ENCODE peak calls at places on chromosomes 11 and 22, in ten cellular contexts. One of them, this sample, is unnamed.

GRCh38 chr11:14308114-14308896 is 50.7 kb downstream of the RRAS2 start:
- DNase-seq in cardiac muscle cell: peak; percentile 60
- DNase-seq in hepatocyte: peak; percentile 67
- DNase-seq in mammary epithelial cell: peak; percentile 32
- DNase-seq in small intestine: peak; percentile 52
- DNase-seq in CD4-positive, alpha-beta T cell: no peak
- DNase-seq in HCT116: peak; percentile 12
- DNase-seq in Peyer's patch: no peak
- DNase-seq in effector memory CD4-positive, alpha-beta T cell: no peak
- DNase-seq in GM23248: peak; percentile 74
- DNase-seq in this sample: no peak

GRCh38 chr22:30947821-30948454 is 20.6 kb downstream of the MORC2 start:
- DNase-seq in cardiac muscle cell: peak; percentile 56
- DNase-seq in hepatocyte: peak; percentile 70
- DNase-seq in mammary epithelial cell: peak; percentile 64
- DNase-seq in small intestine: peak; percentile 67
- DNase-seq in CD4-positive, alpha-beta T cell: no peak
- DNase-seq in HCT116: peak; percentile 16
- DNase-seq in Peyer's patch: no peak
- DNase-seq in effector memory CD4-positive, alpha-beta T cell: no peak
- DNase-seq in GM23248: peak; percentile 71
- DNase-seq in this sample: peak; percentile 37

GRCh38 chr11:1303973-1304372 is 5.5 kb downstream of the TOLLIP start:
- DNase-seq in cardiac muscle cell: no peak
- DNase-seq in hepatocyte: peak; percentile 18
- DNase-seq in mammary epithelial cell: no peak
- DNase-seq in small intestine: no peak
- DNase-seq in CD4-positive, alpha-beta T cell: no peak
- DNase-seq in HCT116: no peak
- DNase-seq in Peyer's patch: peak; percentile 15
- DNase-seq in effector memory CD4-positive, alpha-beta T cell: no peak
- DNase-seq in GM23248: no peak
- DNase-seq in this sample: no peak

GRCh38 chr11:63490551-63491239 is at the start of gene PLAAT5:
- DNase-seq in cardiac muscle cell: peak; percentile 50
- DNase-seq in hepatocyte: peak; percentile 55
- DNase-seq in mammary epithelial cell: no peak
- DNase-seq in small intestine: no peak
- DNase-seq in CD4-positive, alpha-beta T cell: no peak
- DNase-seq in HCT116: no peak
- DNase-seq in Peyer's patch: no peak
- DNase-seq in effector memory CD4-positive, alpha-beta T cell: no peak
- DNase-seq in GM23248: peak; percentile 25
- DNase-seq in this sample: peak; percentile 32

GRCh38 chr11:67252831-67253239 is 13.4 kb upstream of the GRK2 start:
- DNase-seq in cardiac muscle cell: peak; percentile 46
- DNase-seq in hepatocyte: no peak
- DNase-seq in mammary epithelial cell: peak; percentile 49
- DNase-seq in small intestine: peak; percentile 38
- DNase-seq in CD4-positive, alpha-beta T cell: no peak
- DNase-seq in HCT116: no peak
- DNase-seq in Peyer's patch: peak; percentile 14
- DNase-seq in effector memory CD4-positive, alpha-beta T cell: no peak
- DNase-seq in GM23248: peak; percentile 65
- DNase-seq in this sample: peak; percentile 55

GRCh38 chr11:74925281-74925680 is 23.6 kb downstream of the XRRA1 start:
- DNase-seq in cardiac muscle cell: no peak
- DNase-seq in hepatocyte: no peak
- DNase-seq in mammary epithelial cell: no peak
- DNase-seq in small intestine: no peak
- DNase-seq in CD4-positive, alpha-beta T cell: no peak
- DNase-seq in HCT116: no peak
- DNase-seq in Peyer's patch: no peak
- DNase-seq in effector memory CD4-positive, alpha-beta T cell: no peak
- DNase-seq in GM23248: peak; percentile 67
- DNase-seq in this sample: no peak

GRCh38 chr11:131849485-131849884 is 479.1 kb downstream of the NTM start:
- DNase-seq in cardiac muscle cell: no peak
- DNase-seq in hepatocyte: no peak
- DNase-seq in mammary epithelial cell: no peak
- DNase-seq in small intestine: no peak
- DNase-seq in CD4-positive, alpha-beta T cell: no peak
- DNase-seq in HCT116: no peak
- DNase-seq in Peyer's patch: no peak
- DNase-seq in effector memory CD4-positive, alpha-beta T cell: no peak
- DNase-seq in GM23248: no peak
- DNase-seq in this sample: no peak

GRCh38 chr11:120431633-120432032 is 79.9 kb upstream of the GRIK4 start:
- DNase-seq in cardiac muscle cell: no peak
- DNase-seq in hepatocyte: peak; percentile 43
- DNase-seq in mammary epithelial cell: no peak
- DNase-seq in small intestine: no peak
- DNase-seq in CD4-positive, alpha-beta T cell: no peak
- DNase-seq in HCT116: peak; percentile 27
- DNase-seq in Peyer's patch: no peak
- DNase-seq in effector memory CD4-positive, alpha-beta T cell: no peak
- DNase-seq in GM23248: peak; percentile 76
- DNase-seq in this sample: no peak

GRCh38 chr22:24975813-24976341 is 23.4 kb downstream of the KIAA1671 start:
- DNase-seq in cardiac muscle cell: no peak
- DNase-seq in hepatocyte: no peak
- DNase-seq in mammary epithelial cell: no peak
- DNase-seq in small intestine: no peak
- DNase-seq in CD4-positive, alpha-beta T cell: no peak
- DNase-seq in HCT116: no peak
- DNase-seq in Peyer's patch: no peak
- DNase-seq in effector memory CD4-positive, alpha-beta T cell: no peak
- DNase-seq in GM23248: peak; percentile 59
- DNase-seq in this sample: no peak

DNA sequence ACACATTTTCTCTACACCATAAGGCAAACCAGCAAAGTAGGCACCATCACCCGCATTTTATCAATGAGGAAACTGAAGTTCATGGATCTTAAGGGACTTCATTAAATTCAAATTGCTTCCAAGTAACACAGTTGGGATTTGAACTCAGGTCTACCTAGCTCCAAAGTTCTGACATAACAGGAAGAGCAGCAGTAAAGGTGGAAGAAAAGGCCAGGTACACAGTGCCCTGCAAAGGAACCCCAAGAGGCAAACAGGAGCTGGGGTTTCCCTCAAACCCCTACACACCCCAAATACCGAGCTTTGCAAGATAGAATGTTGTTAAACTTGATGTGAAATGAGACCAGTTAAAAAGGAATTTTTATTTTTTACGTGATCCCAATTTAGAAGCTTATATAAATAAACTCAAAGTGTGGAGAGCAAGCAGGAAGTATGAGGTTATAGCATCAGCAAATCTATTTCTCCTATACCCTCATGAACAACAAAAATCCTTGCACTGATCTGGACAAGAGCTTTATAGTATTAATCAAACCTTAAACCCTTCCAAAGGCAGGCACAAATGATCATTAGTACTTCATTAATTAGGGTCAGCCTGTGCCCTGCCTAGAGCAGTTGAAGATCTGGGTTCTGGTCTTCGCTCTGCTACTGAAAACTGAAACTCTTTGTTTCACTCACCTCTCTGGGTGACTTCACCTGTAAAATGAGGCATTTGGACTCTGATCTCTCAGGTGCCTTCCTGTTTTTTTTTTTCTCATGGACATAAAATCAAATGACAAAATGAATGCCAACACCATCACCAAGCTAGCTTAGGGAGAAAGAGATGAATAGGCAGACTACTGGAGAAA is 36.5 kb downstream of the SYTL2 start:
- DNase-seq in cardiac muscle cell: no peak
- DNase-seq in hepatocyte: peak; percentile 30
- DNase-seq in mammary epithelial cell: no peak
- DNase-seq in small intestine: peak; percentile 83
- DNase-seq in CD4-positive, alpha-beta T cell: no peak
- DNase-seq in HCT116: no peak
- DNase-seq in Peyer's patch: no peak
- DNase-seq in effector memory CD4-positive, alpha-beta T cell: no peak
- DNase-seq in GM23248: no peak
- DNase-seq in this sample: no peak
- H3K27ac ChIP-seq in cardiac muscle cell: no peak overlapping the region
- H3K27ac ChIP-seq in hepatocyte: peak overlapping the region; percentile 83
- H3K27ac ChIP-seq in mammary epithelial cell: no peak overlapping the region
- H3K27ac ChIP-seq in small intestine: peak overlapping the region; percentile 75
- H3K27ac ChIP-seq in CD4-positive, alpha-beta T cell: no peak overlapping the region
- H3K27ac ChIP-seq in HCT116: no peak overlapping the region
- H3K27ac ChIP-seq in Peyer's patch: peak overlapping the region; percentile 62
- H3K27ac ChIP-seq in effector memory CD4-positive, alpha-beta T cell: no peak overlapping the region
- H3K27ac ChIP-seq in GM23248: no peak overlapping the region
- H3K27ac ChIP-seq in this sample: no peak overlapping the region

GRCh38 chr22:40631925-40632324 is 4.6 kb downstream of the MRTFA start:
- DNase-seq in cardiac muscle cell: no peak
- DNase-seq in hepatocyte: no peak
- DNase-seq in mammary epithelial cell: no peak
- DNase-seq in small intestine: no peak
- DNase-seq in CD4-positive, alpha-beta T cell: no peak
- DNase-seq in HCT116: no peak
- DNase-seq in Peyer's patch: no peak
- DNase-seq in effector memory CD4-positive, alpha-beta T cell: no peak
- DNase-seq in GM23248: no peak
- DNase-seq in this sample: no peak

GRCh38 chr22:40624770-40625169 is 11.7 kb downstream of the MRTFA start:
- DNase-seq in cardiac muscle cell: no peak
- DNase-seq in hepatocyte: no peak
- DNase-seq in mammary epithelial cell: no peak
- DNase-seq in small intestine: no peak
- DNase-seq in CD4-positive, alpha-beta T cell: no peak
- DNase-seq in HCT116: no peak
- DNase-seq in Peyer's patch: no peak
- DNase-seq in effector memory CD4-positive, alpha-beta T cell: no peak
- DNase-seq in GM23248: no peak
- DNase-seq in this sample: no peak

GRCh38 chr22:40628354-40629042 is 8.0 kb downstream of the MRTFA start:
- DNase-seq in cardiac muscle cell: no peak
- DNase-seq in hepatocyte: no peak
- DNase-seq in mammary epithelial cell: peak; percentile 84
- DNase-seq in small intestine: no peak
- DNase-seq in CD4-positive, alpha-beta T cell: no peak
- DNase-seq in HCT116: no peak
- DNase-seq in Peyer's patch: no peak
- DNase-seq in effector memory CD4-positive, alpha-beta T cell: no peak
- DNase-seq in GM23248: peak; percentile 79
- DNase-seq in this sample: no peak

GRCh38 chr22:40627612-40628011 is 8.9 kb downstream of the MRTFA start:
- DNase-seq in cardiac muscle cell: no peak
- DNase-seq in hepatocyte: no peak
- DNase-seq in mammary epithelial cell: peak; percentile 60
- DNase-seq in small intestine: no peak
- DNase-seq in CD4-positive, alpha-beta T cell: no peak
- DNase-seq in HCT116: no peak
- DNase-seq in Peyer's patch: no peak
- DNase-seq in effector memory CD4-positive, alpha-beta T cell: no peak
- DNase-seq in GM23248: no peak
- DNase-seq in this sample: no peak

GRCh38 chr22:40626826-40627225 is 9.7 kb downstream of the MRTFA start:
- DNase-seq in cardiac muscle cell: no peak
- DNase-seq in hepatocyte: no peak
- DNase-seq in mammary epithelial cell: no peak
- DNase-seq in small intestine: no peak
- DNase-seq in CD4-positive, alpha-beta T cell: no peak
- DNase-seq in HCT116: no peak
- DNase-seq in Peyer's patch: no peak
- DNase-seq in effector memory CD4-positive, alpha-beta T cell: no peak
- DNase-seq in GM23248: no peak
- DNase-seq in this sample: no peak
- H3K27ac ChIP-seq in cardiac muscle cell: no peak overlapping the region
- H3K27ac ChIP-seq in hepatocyte: no peak overlapping the region
- H3K27ac ChIP-seq in mammary epithelial cell: no peak overlapping the region
- H3K27ac ChIP-seq in small intestine: no peak overlapping the region
- H3K27ac ChIP-seq in CD4-positive, alpha-beta T cell: no peak overlapping the region
- H3K27ac ChIP-seq in HCT116: no peak overlapping the region
- H3K27ac ChIP-seq in Peyer's patch: no peak overlapping the region
- H3K27ac ChIP-seq in effector memory CD4-positive, alpha-beta T cell: no peak overlapping the region
- H3K27ac ChIP-seq in GM23248: no peak overlapping the region
- H3K27ac ChIP-seq in this sample: no peak overlapping the region

DNA sequence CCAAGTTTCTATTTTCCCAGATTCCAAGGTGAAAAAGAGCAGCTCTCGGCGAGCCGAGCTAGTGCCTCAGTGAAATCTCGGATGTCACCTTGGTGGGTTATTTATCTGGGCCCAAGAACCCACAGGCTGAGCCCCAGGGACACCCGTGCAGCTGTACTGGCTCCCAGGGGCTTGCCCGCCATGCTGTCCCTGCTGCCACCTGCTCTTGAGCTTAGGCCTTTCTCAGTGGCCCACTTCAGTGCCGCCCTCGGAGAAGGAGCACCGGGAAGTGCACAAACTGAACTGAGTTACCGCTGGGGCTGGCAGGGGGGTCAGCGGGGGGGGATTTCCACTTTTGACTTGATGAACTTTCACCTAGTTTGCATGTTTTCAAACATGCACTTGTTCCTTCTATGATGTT is 27.9 kb downstream of the CPT1A start:
- DNase-seq in cardiac muscle cell: no peak
- DNase-seq in hepatocyte: no peak
- DNase-seq in mammary epithelial cell: no peak
- DNase-seq in small intestine: no peak
- DNase-seq in CD4-positive, alpha-beta T cell: no peak
- DNase-seq in HCT116: no peak
- DNase-seq in Peyer's patch: no peak
- DNase-seq in effector memory CD4-positive, alpha-beta T cell: no peak
- DNase-seq in GM23248: no peak
- DNase-seq in this sample: no peak
- H3K27ac ChIP-seq in cardiac muscle cell: no peak overlapping the region
- H3K27ac ChIP-seq in hepatocyte: no peak overlapping the region
- H3K27ac ChIP-seq in mammary epithelial cell: no peak overlapping the region
- H3K27ac ChIP-seq in small intestine: no peak overlapping the region
- H3K27ac ChIP-seq in CD4-positive, alpha-beta T cell: no peak overlapping the region
- H3K27ac ChIP-seq in HCT116: no peak overlapping the region
- H3K27ac ChIP-seq in Peyer's patch: no peak overlapping the region
- H3K27ac ChIP-seq in effector memory CD4-positive, alpha-beta T cell: no peak overlapping the region
- H3K27ac ChIP-seq in GM23248: no peak overlapping the region
- H3K27ac ChIP-seq in this sample: no peak overlapping the region

DNA sequence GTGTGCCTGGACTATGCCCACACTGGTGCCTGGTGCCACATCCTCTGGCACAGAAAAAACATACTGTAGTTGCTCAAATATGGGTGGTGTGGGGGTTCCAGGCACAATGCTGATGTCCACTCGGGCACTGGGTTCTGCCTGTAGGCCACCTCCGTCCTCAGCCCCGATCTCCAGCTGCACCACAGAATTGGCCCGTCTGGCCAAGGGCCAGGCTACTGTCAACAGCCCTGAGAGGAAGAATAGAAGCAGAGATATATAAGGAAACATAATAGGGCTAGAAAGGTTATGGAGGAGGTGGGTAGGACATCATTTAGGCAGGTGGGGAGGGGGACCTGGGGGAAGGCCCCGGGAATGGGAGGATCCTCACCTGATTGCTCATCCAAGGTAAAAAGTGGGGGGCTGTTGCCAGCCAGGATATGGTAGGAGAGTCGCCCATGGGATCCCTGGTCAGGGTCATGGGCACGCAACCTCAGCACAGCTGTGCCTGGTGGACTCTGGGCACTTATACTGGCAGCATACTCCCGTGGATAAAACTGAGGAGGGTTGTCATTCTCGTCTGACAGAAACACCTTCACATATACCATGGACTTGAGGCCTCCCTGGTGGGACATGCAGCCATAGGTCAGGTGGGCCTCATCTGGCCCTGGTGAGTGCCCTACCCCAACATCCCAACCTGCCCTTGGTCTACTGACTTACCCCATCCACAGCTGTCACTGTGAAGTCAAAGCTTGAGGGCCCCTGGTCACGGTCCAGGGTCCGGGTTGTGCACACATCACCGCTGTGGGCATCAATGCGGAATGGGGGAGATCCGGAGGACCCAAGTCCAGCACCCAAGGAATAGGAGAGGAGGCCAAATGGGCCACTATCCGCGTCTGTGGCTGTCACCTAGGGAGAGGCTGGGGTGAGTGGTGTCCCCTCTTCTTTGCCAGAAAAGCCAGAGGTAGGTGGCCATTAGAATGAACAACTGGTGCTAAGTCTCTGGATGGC is 14.5 kb upstream of the TPP1 start:
- DNase-seq in cardiac muscle cell: peak; percentile 31
- DNase-seq in hepatocyte: no peak
- DNase-seq in mammary epithelial cell: no peak
- DNase-seq in small intestine: no peak
- DNase-seq in CD4-positive, alpha-beta T cell: no peak
- DNase-seq in HCT116: no peak
- DNase-seq in Peyer's patch: no peak
- DNase-seq in effector memory CD4-positive, alpha-beta T cell: no peak
- DNase-seq in GM23248: no peak
- DNase-seq in this sample: no peak
- H3K27ac ChIP-seq in cardiac muscle cell: no peak overlapping the region
- H3K27ac ChIP-seq in hepatocyte: no peak overlapping the region
- H3K27ac ChIP-seq in mammary epithelial cell: no peak overlapping the region
- H3K27ac ChIP-seq in small intestine: no peak overlapping the region
- H3K27ac ChIP-seq in CD4-positive, alpha-beta T cell: no peak overlapping the region
- H3K27ac ChIP-seq in HCT116: no peak overlapping the region
- H3K27ac ChIP-seq in Peyer's patch: no peak overlapping the region
- H3K27ac ChIP-seq in effector memory CD4-positive, alpha-beta T cell: no peak overlapping the region
- H3K27ac ChIP-seq in GM23248: no peak overlapping the region
- H3K27ac ChIP-seq in this sample: no peak overlapping the region

This sample was measured in caudate nucleus.